ENCODE peak calls at places on chromosomes 7 and 10, in five cellular contexts. N is activated T-cell treated with anti-CD3 and anti-CD28 coated beads, Interleukin-2, amount 50 U/mL, for 4 hours; H is CD4-positive, alpha-beta T cell; X is adipocyte; I is astrocyte of the spinal cord. J is an unnamed sample.

GRCh38 chr10:24920907-24921881 is 31.2 kb downstream of the PRTFDC1 start:
- DNase-seq in I (peak), N (peak), X (peak), H (no peak), J (no peak)

GRCh38 chr7:99840136-99840869 is 12.5 kb downstream of the CYP3A43 start:
- DNase-seq in X (no peak), I (no peak), N (no peak), H (no peak), J (no peak)

GRCh38 chr7:1060315-1061080 is 16.2 kb downstream of the GPR146 start:
- DNase-seq in H (no peak), I (no peak), X (no peak), N (no peak), J (no peak)

GRCh38 chr10:74021248-74022055 is 23.5 kb downstream of the VCL start:
- DNase-seq in I (peak), N (no peak), X (peak), H (no peak), J (no peak)

GRCh38 chr10:97356318-97356914 is 21.9 kb upstream of the FRAT2 start:
- DNase-seq in I (no peak), X (no peak), H (no peak), N (no peak), J (no peak)

GRCh38 chr10:25851548-25851947 is 82.5 kb upstream of the MYO3A start:
- DNase-seq in X (no peak), N (no peak), H (no peak), I (no peak), J (no peak)

GRCh38 chr10:46558411-46559185 is 2.1 kb upstream of the GPRIN2 start:
- DNase-seq in N (no peak), X (no peak), H (no peak), I (no peak), J (peak)

GRCh38 chr7:50834679-50835078 is 52.0 kb upstream of the GRB10 start:
- DNase-seq in H (no peak), X (no peak), N (no peak), I (no peak), J (no peak)

GRCh38 chr10:42488416-42488815 is 150.0 kb downstream of the ZNF33B start:
- DNase-seq in X (peak), N (no peak), H (no peak), I (peak), J (no peak)

GRCh38 chr7:118195837-118196474 is 12.0 kb downstream of the LSM8 start:
- DNase-seq in H (peak), X (peak), N (peak), I (peak), J (peak)

GRCh38 chr10:27312854-27313253 is 72.3 kb upstream of the ACBD5 start:
- DNase-seq in N (no peak), H (no peak), X (no peak), I (no peak), J (no peak)

GRCh38 chr10:9339702-9340101 is 1285.2 kb downstream of the GATA3 start:
- DNase-seq in X (no peak), N (no peak), I (no peak), H (no peak), J (no peak)

GRCh38 chr10:126433351-126433750 is 45.1 kb upstream of the ADAM12 start:
- DNase-seq in H (no peak), N (no peak), I (peak), X (no peak), J (no peak)

GRCh38 chr7:23353172-23353571 is 54.0 kb downstream of the MALSU1 start:
- DNase-seq in H (no peak), I (no peak), N (no peak), X (no peak), J (no peak)

GRCh38 chr7:85828654-85829053 is 641.8 kb upstream of the SEMA3D start:
- DNase-seq in I (no peak), N (no peak), H (no peak), X (peak), J (no peak)

GRCh38 chr10:78684954-78685353 is 383.8 kb upstream of the ZMIZ1 start:
- DNase-seq in X (no peak), N (no peak), H (no peak), I (no peak), J (no peak)

GRCh38 chr10:80357000-80357803 is 621 bp downstream of the DYDC2 start:
- DNase-seq in H (no peak), I (no peak), N (no peak), X (no peak), J (no peak)

GRCh38 chr10:80535671-80536360 is 1.9 kb upstream of the SH2D4B start:
- DNase-seq in I (no peak), H (peak), X (no peak), N (peak), J (no peak)

GRCh38 chr10:69218831-69219230 is 1.3 kb upstream of the HKDC1 start:
- DNase-seq in X (no peak), I (no peak), N (no peak), H (no peak), J (no peak)

GRCh38 chr7:116772423-116772852 is 89.9 kb upstream of the CAPZA2 start:
- DNase-seq in N (no peak), H (no peak), X (peak), I (peak), J (peak)

GRCh38 chr10:44968101-44968886 is 8.7 kb downstream of the RASSF4 start:
- DNase-seq in H (no peak), N (no peak), I (no peak), X (peak), J (no peak)

GRCh38 chr7:100069991-100070390 is 11.5 kb downstream of the ZNF3 start:
- DNase-seq in X (no peak), I (no peak), N (no peak), H (no peak), J (no peak)

GRCh38 chr7:2821161-2821841 is 22.8 kb downstream of the GNA12 start:
- DNase-seq in N (no peak), X (peak), H (no peak), I (peak), J (no peak)

J was measured in HepG2.